ENCODE peak calls at places on chromosomes 5 and 9, in nine cellular contexts. V is OCI-LY7, O is K562, J is mammary epithelial cell, X is fibroblast of lung, Y is DND-41, H is HCT116, B is astrocyte, U is trophoblast cell. S is an unnamed sample.

GRCh38 chr9:28648723-28649122 is 1075.4 kb upstream of the C9orf72 start:
- DNase-seq in J (no peak), H (no peak), Y (no peak), B (no peak), U (no peak), X (no peak), O (no peak), V (no peak), S (peak)

GRCh38 chr9:34653131-34653530 is 1.1 kb downstream of the IL11RA start:
- DNase-seq in O (no peak), Y (no peak), X (peak), H (no peak), U (no peak), V (no peak), B (peak), J (no peak), S (no peak)

GRCh38 chr5:1374680-1375055 is 29.8 kb upstream of the CLPTM1L start:
- DNase-seq in Y (no peak), O (no peak), H (no peak), J (no peak), U (no peak), V (no peak), B (no peak), X (no peak), S (peak)

GRCh38 chr5:136840601-136841000 is 475.3 kb upstream of the TRPC7 start:
- DNase-seq in Y (no peak), J (no peak), H (no peak), O (no peak), B (no peak), V (no peak), U (no peak), X (no peak), S (no peak)

GRCh38 chr9:101326501-101326900 is 58.3 kb downstream of the BAAT start:
- DNase-seq in J (peak), O (no peak), X (peak), Y (no peak), B (peak), U (no peak), V (no peak), H (no peak), S (no peak)

GRCh38 chr5:1874820-1875219 is 7.9 kb downstream of the IRX4 start:
- DNase-seq in H (no peak), B (no peak), V (peak), X (no peak), O (no peak), Y (no peak), U (no peak), J (no peak), S (no peak)

GRCh38 chr9:16103613-16104012 is 550.8 kb downstream of the CCDC171 start:
- DNase-seq in H (no peak), Y (no peak), B (no peak), V (no peak), U (no peak), O (no peak), J (no peak), X (peak), S (no peak)

GRCh38 chr5:85000671-85001070 is 616.0 kb upstream of the EDIL3 start:
- DNase-seq in U (no peak), H (no peak), V (no peak), X (peak), B (peak), J (no peak), O (no peak), Y (no peak), S (peak)

GRCh38 chr5:90709323-90710148 is 150.9 kb downstream of the ADGRV1 start:
- DNase-seq in O (peak), J (peak), H (peak), X (peak), B (peak), Y (peak), U (peak), V (peak), S (peak)

GRCh38 chr9:88710449-88710848 is 175.5 kb downstream of the NXNL2 start:
- DNase-seq in X (no peak), O (no peak), V (no peak), B (no peak), H (no peak), J (no peak), Y (no peak), U (no peak), S (no peak)

GRCh38 chr5:133738271-133738670 is 125.9 kb upstream of the FSTL4 start:
- DNase-seq in H (no peak), X (peak), O (no peak), V (no peak), B (peak), J (peak), Y (no peak), U (no peak), S (peak)

GRCh38 chr5:177611446-177612214 is 11.7 kb downstream of the B4GALT7 start:
- DNase-seq in J (no peak), H (no peak), B (no peak), X (no peak), Y (no peak), V (no peak), U (no peak), O (no peak), S (no peak)

GRCh38 chr5:146101646-146102045 is 3.7 kb downstream of the PLAC8L1 start:
- DNase-seq in V (no peak), U (no peak), B (no peak), J (no peak), Y (no peak), O (no peak), X (no peak), H (no peak), S (no peak)

GRCh38 chr5:2139478-2139877 is 256.8 kb upstream of the IRX4 start:
- DNase-seq in Y (no peak), O (no peak), H (no peak), X (no peak), U (no peak), B (no peak), V (no peak), J (no peak), S (no peak)

GRCh38 chr9:136551401-136552116 is 5.7 kb upstream of the NOTCH1 start:
- DNase-seq in X (peak), V (peak), Y (peak), O (peak), H (no peak), U (no peak), J (peak), B (peak), S (peak)

GRCh38 chr9:120915854-120916495 is 10.6 kb downstream of the TRAF1 start:
- DNase-seq in B (no peak), H (no peak), J (no peak), U (no peak), X (no peak), O (no peak), V (peak), Y (peak), S (no peak)

GRCh38 chr9:26856413-26857032 is 36.1 kb downstream of the CAAP1 start:
- DNase-seq in B (peak), J (peak), X (peak), U (peak), Y (peak), V (peak), O (peak), H (peak), S (peak)

GRCh38 chr5:132260051-132260450 is 2.6 kb downstream of the PDLIM4 start:
- DNase-seq in B (peak), O (no peak), Y (no peak), U (no peak), V (no peak), J (peak), X (peak), H (no peak), S (peak)

GRCh38 chr9:121299467-121300282 is 31.7 kb downstream of the GSN start:
- DNase-seq in V (no peak), X (no peak), Y (no peak), H (no peak), J (peak), U (no peak), B (no peak), O (no peak), S (no peak)

GRCh38 chr9:93960971-93961841 is 6.1 kb upstream of the BARX1 start:
- DNase-seq in J (no peak), V (no peak), Y (no peak), H (no peak), O (no peak), U (no peak), B (no peak), X (no peak), S (no peak)

GRCh38 chr5:100970646-100971045 is 67.6 kb upstream of the ST8SIA4 start:
- DNase-seq in Y (no peak), V (no peak), H (no peak), U (no peak), B (no peak), X (no peak), O (no peak), J (no peak), S (no peak)

GRCh38 chr9:114096041-114096511 is 3.0 kb downstream of the KIF12 start:
- DNase-seq in B (no peak), V (no peak), O (peak), X (no peak), Y (no peak), H (no peak), J (no peak), U (no peak), S (no peak)

GRCh38 chr5:35618791-35619190 is 1.1 kb downstream of the SPEF2 start:
- DNase-seq in Y (no peak), U (no peak), O (no peak), J (no peak), V (no peak), X (no peak), H (no peak), B (no peak), S (no peak)

GRCh38 chr5:74122979-74123575 is 497.1 kb downstream of the ARHGEF28 start:
- DNase-seq in J (no peak), H (no peak), O (no peak), Y (no peak), U (no peak), B (peak), V (no peak), X (peak), S (peak)

GRCh38 chr5:149679876-149680809 is 50.0 kb upstream of the PPARGC1B start:
- DNase-seq in V (no peak), J (no peak), Y (no peak), U (no peak), H (no peak), O (no peak), B (no peak), X (no peak), S (no peak)

GRCh38 chr5:113612060-113612496 is 98.6 kb downstream of the YTHDC2 start:
- DNase-seq in B (peak), X (peak), J (peak), O (peak), V (peak), H (peak), Y (no peak), U (no peak), S (peak)

GRCh38 chr5:127098246-127098645 is 24.9 kb upstream of the C5orf63 start:
- DNase-seq in U (no peak), J (no peak), V (no peak), Y (no peak), X (no peak), O (no peak), B (no peak), H (no peak), S (no peak)

GRCh38 chr5:151078490-151079262 is 2.2 kb downstream of the TNIP1 start:
- DNase-seq in X (no peak), O (no peak), Y (no peak), B (no peak), V (peak), J (no peak), U (no peak), H (no peak), S (no peak)

GRCh38 chr9:99819123-99819483 is 2.6 kb upstream of the NR4A3 start:
- DNase-seq in B (no peak), X (no peak), J (no peak), Y (no peak), V (no peak), H (no peak), U (no peak), O (no peak), S (no peak)

GRCh38 chr5:10538103-10538788 is 25.6 kb upstream of the ANKRD33B start:
- DNase-seq in X (no peak), B (no peak), Y (no peak), V (no peak), H (no peak), J (no peak), U (no peak), O (no peak), S (no peak)

GRCh38 chr5:115869256-115869655 is 27.5 kb downstream of the AP3S1 start:
- DNase-seq in U (no peak), Y (no peak), V (no peak), H (no peak), B (peak), O (no peak), X (peak), J (no peak), S (no peak)

GRCh38 chr9:134922066-134922931 is 4.6 kb upstream of the FCN1 start:
- DNase-seq in J (no peak), B (no peak), U (no peak), O (no peak), H (no peak), Y (no peak), X (no peak), V (no peak), S (no peak)

GRCh38 chr9:76654575-76654974 is 109.7 kb upstream of the PCA3 start:
- DNase-seq in H (no peak), Y (no peak), B (peak), U (no peak), O (no peak), X (peak), J (peak), V (no peak), S (peak)
- H3K4me2 ChIP-seq in H (no peak), Y (no peak), B (peak), U (no peak), O (no peak), X (peak), J (peak), V (no peak), S (no peak)

GRCh38 chr5:5483350-5483749 is 60.9 kb downstream of the ICE1 start:
- DNase-seq in U (no peak), V (no peak), H (no peak), O (no peak), X (no peak), J (no peak), Y (no peak), B (no peak), S (no peak)

GRCh38 chr5:5481633-5482032 is 59.2 kb downstream of the ICE1 start:
- DNase-seq in H (no peak), O (no peak), V (no peak), Y (no peak), B (no peak), X (no peak), U (no peak), J (no peak), S (no peak)

GRCh38 chr5:5483880-5484595 is 61.6 kb downstream of the ICE1 start:
- DNase-seq in H (no peak), X (peak), B (peak), U (no peak), V (no peak), J (peak), Y (no peak), O (no peak), S (no peak)

GRCh38 chr5:5481206-5481605 is 58.7 kb downstream of the ICE1 start:
- DNase-seq in B (no peak), Y (no peak), H (no peak), O (no peak), U (no peak), X (no peak), J (no peak), V (no peak), S (no peak)

DNA sequence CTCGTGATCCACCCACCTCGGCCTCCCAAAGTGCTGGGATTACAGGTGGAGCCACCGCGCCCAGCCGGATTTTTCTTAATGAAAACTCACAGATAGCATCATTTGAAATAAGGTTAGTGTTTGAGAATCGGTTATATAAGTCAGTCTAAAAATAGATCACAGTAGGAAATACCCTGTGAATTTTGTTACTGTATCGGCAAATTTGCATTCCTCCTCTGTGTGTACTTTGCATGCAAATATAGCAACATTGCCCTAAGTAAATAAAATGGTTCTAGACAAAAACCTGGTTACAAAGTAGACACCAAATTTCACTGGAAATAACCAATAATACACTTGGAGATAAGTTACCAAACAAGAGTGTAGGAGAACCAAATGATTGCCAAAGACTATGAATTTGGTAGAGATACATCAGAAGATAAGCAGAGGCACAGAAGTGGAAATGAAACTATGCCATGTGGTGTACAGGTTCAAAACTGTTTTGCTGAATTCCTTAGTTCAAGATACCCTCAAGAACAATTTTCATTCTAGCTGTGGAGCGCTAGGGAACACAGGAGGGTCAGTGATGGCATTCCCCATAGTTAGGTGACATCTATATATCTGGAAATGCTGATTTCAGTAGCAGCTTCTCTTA is 58.1 kb downstream of the ICE1 start:
- DNase-seq in O (no peak), V (no peak), B (no peak), Y (no peak), X (no peak), J (no peak), U (no peak), H (no peak), S (no peak)
- H3K4me2 ChIP-seq in O (no peak), V (no peak), B (no peak), Y (no peak), X (no peak), J (no peak), U (no peak), H (no peak), S (no peak)

GRCh38 chr9:7172445-7173115 is 414.8 kb downstream of the KDM4C start:
- DNase-seq in Y (no peak), V (no peak), O (no peak), B (peak), H (no peak), J (no peak), U (peak), X (peak), S (no peak)
- H3K4me2 ChIP-seq in Y (no peak), V (no peak), O (no peak), B (peak), H (no peak), J (no peak), U (no peak), X (no peak), S (no peak)

GRCh38 chr9:38016375-38017120 is 52.5 kb downstream of the SHB start:
- DNase-seq in H (no peak), U (peak), B (peak), Y (no peak), V (no peak), X (peak), J (peak), O (no peak), S (peak)

GRCh38 chr9:38018964-38019602 is 49.9 kb downstream of the SHB start:
- DNase-seq in O (no peak), J (peak), H (no peak), B (peak), U (no peak), V (no peak), X (peak), Y (no peak), S (peak)

GRCh38 chr9:38018230-38018963 is 50.6 kb downstream of the SHB start:
- DNase-seq in O (no peak), B (no peak), J (no peak), U (no peak), H (no peak), V (no peak), X (no peak), Y (no peak), S (no peak)

GRCh38 chr9:38017149-38017884 is 51.7 kb downstream of the SHB start:
- DNase-seq in V (no peak), O (no peak), Y (no peak), J (peak), H (no peak), B (peak), U (no peak), X (peak), S (peak)

GRCh38 chr9:38017885-38018186 is 51.2 kb downstream of the SHB start:
- DNase-seq in U (no peak), V (no peak), Y (no peak), J (no peak), X (no peak), H (no peak), O (no peak), B (no peak), S (no peak)
- H3K4me2 ChIP-seq in U (no peak), V (no peak), Y (no peak), J (peak), X (no peak), H (no peak), O (no peak), B (peak), S (peak)

DNA sequence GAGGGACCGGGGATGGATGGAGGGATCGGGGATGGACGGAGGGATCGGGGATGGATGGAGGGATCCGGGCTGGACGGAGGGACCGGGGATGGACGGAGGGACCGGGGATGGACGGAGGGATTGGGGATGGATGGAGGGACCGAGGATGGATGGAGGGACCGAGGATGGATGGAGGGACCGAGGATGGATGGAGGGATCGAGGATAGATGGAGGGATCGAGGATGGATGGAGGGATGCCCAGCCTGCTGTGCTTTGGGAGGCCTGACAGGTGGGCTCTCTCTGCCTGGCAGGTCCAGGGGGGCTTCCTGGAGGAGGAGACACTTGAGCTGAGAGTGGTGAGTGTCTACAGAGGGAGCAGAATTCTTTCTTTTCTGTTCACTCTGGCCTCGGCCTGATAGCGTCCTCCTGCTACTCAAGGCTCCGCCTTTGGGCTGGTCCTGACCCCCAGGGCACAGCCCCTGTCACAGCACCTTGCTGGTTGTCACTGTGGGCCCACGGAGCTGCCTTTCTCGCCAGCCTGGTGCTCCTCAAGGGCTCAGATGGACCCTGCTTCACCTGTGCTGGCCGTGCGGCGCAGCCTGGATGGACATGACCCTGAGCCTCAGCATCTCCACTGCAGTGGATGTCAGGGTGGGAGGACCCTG is 42.2 kb upstream of the RNF130 start:
- DNase-seq in O (no peak), V (no peak), B (no peak), J (no peak), U (no peak), H (no peak), Y (no peak), X (no peak), S (no peak)
- H3K4me2 ChIP-seq in O (no peak), V (no peak), B (no peak), J (no peak), U (no peak), H (no peak), Y (no peak), X (no peak), S (no peak)

DNA sequence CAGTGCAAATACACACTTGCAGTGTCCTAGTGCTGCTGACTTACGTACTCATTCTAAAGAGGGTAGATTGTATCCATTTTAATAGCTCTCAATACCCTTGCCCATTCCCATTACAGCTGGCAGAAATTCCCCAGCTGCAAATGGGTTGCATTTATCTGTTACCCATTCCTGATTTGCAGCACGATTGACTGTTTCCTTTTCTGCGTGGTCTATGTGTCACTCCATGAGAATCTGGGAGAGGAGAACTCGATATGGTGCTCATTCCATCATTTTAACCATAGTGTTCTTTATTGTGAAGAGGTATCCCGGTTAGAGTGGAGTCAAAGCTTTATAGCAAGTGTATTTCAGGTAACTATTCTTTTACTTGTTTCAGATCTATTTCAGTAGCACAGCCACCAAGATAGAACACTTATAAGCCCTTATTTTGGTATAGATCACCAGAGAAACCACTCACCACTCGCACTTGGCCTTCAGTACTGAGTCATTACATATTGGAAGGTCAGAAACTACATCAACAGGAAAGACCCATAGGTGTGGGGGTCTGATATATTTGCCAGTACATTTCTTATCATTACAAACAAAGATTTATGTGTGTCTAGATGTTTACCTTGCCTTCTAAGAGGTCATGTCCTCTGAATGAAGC is 139.5 kb downstream of the MUSK start:
- DNase-seq in H (no peak), Y (no peak), O (no peak), B (peak), J (no peak), U (no peak), X (peak), V (no peak), S (peak)
- H3K4me2 ChIP-seq in H (no peak), Y (no peak), O (no peak), B (peak), J (no peak), U (no peak), X (no peak), V (no peak), S (no peak)